ENCODE peak calls at places on chromosomes 16 and 17, in six cellular contexts. N, S, X, H, J and E are unnamed samples.

GRCh38 chr16:85069171-85069570 is 41.6 kb downstream of the KIAA0513 start:
- DNase-seq in H (no peak), X (no peak), N (no peak), S (no peak), J (no peak), E (no peak)

GRCh38 chr17:78249836-78250806 is 18.7 kb downstream of the TMEM235 start:
- DNase-seq in S (no peak), H (no peak), J (no peak), X (no peak), N (no peak), E (no peak)

GRCh38 chr17:48238933-48239602 is 131.5 kb downstream of the SNX11 start:
- DNase-seq in X (no peak), S (no peak), H (no peak), N (no peak), J (no peak), E (no peak)

GRCh38 chr17:46995841-46996571 is 17.0 kb upstream of the RPRML start:
- DNase-seq in N (no peak), S (no peak), H (no peak), J (no peak), X (no peak), E (no peak)

GRCh38 chr16:138049-138417 is 440 bp downstream of the NPRL3 start:
- DNase-seq in N (no peak), X (no peak), J (peak; percentile 57), H (no peak), S (no peak), E (no peak)

GRCh38 chr16:30664616-30665109 is 6.4 kb downstream of the FBRS start:
- DNase-seq in X (no peak), J (no peak), H (no peak), S (no peak), N (no peak), E (no peak)

GRCh38 chr17:12545877-12546513 is 119.7 kb upstream of the MYOCD start:
- DNase-seq in X (peak; percentile 27), H (no peak), N (no peak), S (no peak), J (no peak), E (peak; percentile 20)

GRCh38 chr16:68665501-68665900 is 20.4 kb downstream of the CDH3 start:
- DNase-seq in S (no peak), X (no peak), N (no peak), J (no peak), H (no peak), E (no peak)

GRCh38 chr17:28282596-28282995 is 36.4 kb upstream of the TMEM97 start:
- DNase-seq in H (peak; percentile 24), N (no peak), X (no peak), J (no peak), S (no peak), E (peak; percentile 17)

GRCh38 chr16:68281368-68282063 is 17.2 kb downstream of the SLC7A6 start:
- DNase-seq in S (no peak), J (no peak), X (no peak), N (no peak), H (no peak), E (no peak)

GRCh38 chr16:79169239-79169638 is 431.3 kb downstream of the MAF start:
- DNase-seq in X (peak; percentile 64), S (no peak), H (no peak), J (no peak), N (no peak), E (no peak)

GRCh38 chr17:45936610-45937009 is 42.3 kb downstream of the MAPT start:
- DNase-seq in H (no peak), N (no peak), J (no peak), S (no peak), X (no peak), E (no peak)

GRCh38 chr17:45935197-45935709 is 40.9 kb downstream of the MAPT start:
- DNase-seq in N (no peak), S (no peak), J (no peak), H (no peak), X (no peak), E (no peak)

GRCh38 chr17:45939398-45939797 is 45.0 kb downstream of the MAPT start:
- DNase-seq in H (no peak), X (no peak), S (no peak), N (no peak), J (no peak), E (no peak)

GRCh38 chr17:45934044-45934979 is 40.0 kb downstream of the MAPT start:
- DNase-seq in S (no peak), X (no peak), H (no peak), N (no peak), J (no peak), E (no peak)

DNA sequence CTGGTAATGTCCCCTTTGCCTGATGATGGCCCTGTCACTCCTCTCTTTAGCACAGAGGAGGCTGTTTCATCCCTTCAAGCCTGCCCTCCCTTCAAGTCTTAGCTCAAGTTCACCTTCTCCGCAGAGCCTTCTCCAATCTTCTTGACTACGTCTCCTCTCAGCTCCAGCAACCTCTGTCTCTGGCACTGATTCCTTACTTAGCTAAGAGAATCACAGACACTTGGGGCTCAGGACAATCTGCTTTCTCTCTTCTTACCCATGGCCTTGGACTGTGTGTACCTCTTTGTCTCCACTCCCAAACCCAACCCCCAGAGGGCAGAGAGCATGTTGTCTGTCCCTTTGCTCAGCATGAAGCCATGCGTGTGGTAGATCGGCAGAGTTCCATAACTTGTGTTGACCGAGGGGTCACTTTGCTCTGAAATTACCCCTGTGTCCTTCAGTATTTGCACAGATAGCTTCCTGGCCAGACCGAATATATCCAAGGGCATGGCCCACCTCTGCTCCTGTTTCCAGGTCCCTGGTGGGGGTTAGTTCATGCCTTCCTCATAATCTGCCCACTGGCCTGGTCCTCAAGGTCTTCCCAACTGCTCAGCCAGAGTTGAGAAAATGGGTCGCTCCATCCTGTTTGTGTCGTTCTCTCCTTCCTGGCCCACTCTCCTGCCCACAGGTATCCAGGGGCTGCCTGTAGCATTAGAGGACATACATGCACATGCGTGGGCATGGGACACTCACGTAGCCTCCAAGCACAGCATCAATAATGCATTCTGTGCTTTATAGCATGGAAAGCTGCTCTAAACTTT is 41.6 kb downstream of the MAPT start:
- DNase-seq in H (no peak), N (no peak), S (no peak), X (no peak), J (no peak), E (no peak)
- H3K4me3 ChIP-seq in H (no peak overlapping the region), N (no peak overlapping the region), S (no peak overlapping the region), X (no peak overlapping the region), J (no peak overlapping the region), E (no peak overlapping the region)

GRCh38 chr17:17305282-17305801 is 2.2 kb downstream of the NT5M start:
- DNase-seq in N (no peak), J (no peak), H (peak; percentile 18), X (no peak), S (no peak), E (peak; percentile 67)
- TF ChIP-seq POLR2A in N (no peak), J (no peak), H (no peak), X (no peak), S (no peak), E (no peak)

DNA sequence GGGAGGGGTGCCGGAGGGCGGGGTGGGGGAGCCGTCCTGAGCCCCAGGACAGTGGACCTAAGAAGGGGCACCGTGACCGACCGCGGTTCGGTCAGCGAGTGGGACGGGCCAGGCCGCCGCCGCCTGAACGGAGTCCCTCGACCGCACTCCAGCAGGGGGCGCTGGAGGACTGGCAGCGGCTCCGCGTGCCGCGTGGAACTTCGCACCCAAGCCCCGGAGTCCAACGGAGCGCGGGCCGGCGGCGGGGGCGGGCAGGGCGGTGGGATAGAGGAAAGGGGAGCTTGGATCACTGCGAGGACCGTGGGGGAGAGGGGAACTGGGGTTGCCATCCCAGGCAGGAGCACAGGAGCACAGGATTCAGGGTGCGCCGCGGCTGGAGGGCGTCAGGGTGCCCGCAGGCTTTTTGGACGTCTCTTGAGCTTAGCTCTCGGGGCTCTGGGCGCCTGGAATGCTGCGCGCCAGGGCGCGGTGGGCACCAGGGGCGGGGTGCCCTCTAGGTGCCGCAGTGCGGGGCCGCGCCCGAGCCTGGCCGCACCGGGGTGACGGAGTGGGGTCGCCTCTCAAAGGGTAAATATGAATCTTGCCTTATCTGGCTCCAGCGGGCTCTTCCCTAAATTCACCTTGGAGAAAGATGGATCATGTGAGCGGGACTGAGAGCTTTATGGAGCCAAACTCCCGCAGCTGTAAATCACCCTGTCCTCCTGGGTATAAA is 379 bp upstream of the OTOP2 start:
- DNase-seq in J (peak; percentile 90), N (peak; percentile 81), X (no peak), S (no peak), H (peak; percentile 38), E (peak; percentile 78)
- H3K4me3 ChIP-seq in J (peak overlapping the region; percentile 51), N (peak overlapping the region; percentile 28), X (peak overlapping the region; percentile 74), S (peak overlapping the region; percentile 50), H (peak overlapping the region; percentile 13), E (no peak overlapping the region)

GRCh38 chr17:66301418-66301863 is 972 bp upstream of the PRKCA start:
- DNase-seq in S (no peak), X (no peak), H (no peak), J (no peak), N (no peak), E (no peak)

GRCh38 chr17:66304304-66305174 is 2.1 kb downstream of the PRKCA start:
- DNase-seq in S (no peak), J (peak; percentile 56), X (peak; percentile 61), H (no peak), N (no peak), E (no peak)

GRCh38 chr17:66301864-66302741 is at the start of gene PRKCA:
- DNase-seq in H (peak; percentile 27), N (peak; percentile 81), J (peak; percentile 88), S (peak; percentile 81), X (no peak), E (peak; percentile 82)

GRCh38 chr17:66300956-66301355 is 1.5 kb upstream of the PRKCA start:
- DNase-seq in J (no peak), H (no peak), S (no peak), X (no peak), N (no peak), E (no peak)

DNA sequence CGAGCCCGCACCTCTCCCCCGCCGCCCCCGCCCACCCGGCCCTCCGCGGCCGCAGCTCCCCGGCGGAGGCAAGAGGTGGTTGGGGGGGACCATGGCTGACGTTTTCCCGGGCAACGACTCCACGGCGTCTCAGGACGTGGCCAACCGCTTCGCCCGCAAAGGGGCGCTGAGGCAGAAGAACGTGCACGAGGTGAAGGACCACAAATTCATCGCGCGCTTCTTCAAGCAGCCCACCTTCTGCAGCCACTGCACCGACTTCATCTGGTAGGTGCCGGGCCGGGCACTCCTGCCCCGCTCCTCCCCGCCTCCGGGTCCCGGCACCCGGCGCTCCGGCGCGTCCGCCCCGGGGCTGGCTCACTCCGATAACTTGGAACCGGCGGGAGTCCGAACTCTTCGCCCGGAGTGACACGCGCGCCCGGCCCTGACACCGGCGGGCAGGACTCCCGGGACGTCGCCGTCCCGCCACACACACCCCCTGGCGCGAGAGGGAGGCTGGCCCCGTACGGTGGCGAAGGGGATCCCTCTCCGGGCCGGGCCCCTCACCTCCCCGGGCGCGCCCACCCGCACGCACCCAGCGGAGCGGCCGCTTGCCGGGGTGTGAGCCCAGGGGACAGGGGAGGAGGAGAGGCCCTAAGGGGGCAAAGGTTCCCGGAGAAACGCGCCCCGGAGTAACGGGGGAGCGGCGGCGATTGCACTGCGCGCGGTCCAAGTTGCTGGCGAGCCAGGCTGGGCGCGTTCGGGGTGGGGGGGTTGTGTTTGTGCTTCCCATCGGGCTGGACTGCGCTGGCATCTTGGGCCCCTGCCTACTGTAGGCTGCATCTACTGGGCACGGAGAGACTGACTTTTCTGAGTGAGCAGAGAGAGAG is 581 bp downstream of the PRKCA start:
- DNase-seq in H (no peak), N (peak; percentile 68), S (no peak), J (peak; percentile 85), X (no peak), E (peak; percentile 76)
- TF ChIP-seq POLR2A in H (no peak), N (no peak), S (no peak), J (peak; percentile 27), X (no peak), E (peak; percentile 58)